ENCODE peak calls at places on chromosomes 11 and 22, in nine cellular contexts. One of them, this sample, is unnamed.

GRCh38 chr11:1943977-1944376 is 3.2 kb upstream of the MRPL23 start:
- DNase-seq in Peyer's patch: no peak
- DNase-seq in neural crest cell: peak; percentile 1
- DNase-seq in endothelial cell of umbilical vein: peak; percentile 24
- DNase-seq in GM23338: no peak
- DNase-seq in lower leg skin: no peak
- DNase-seq in H1: peak; percentile 42
- DNase-seq in thyroid gland: no peak
- DNase-seq in GM13977: no peak
- DNase-seq in this sample: peak; percentile 12

GRCh38 chr11:2108675-2109481 is 30.3 kb downstream of the IGF2 start:
- DNase-seq in Peyer's patch: no peak
- DNase-seq in neural crest cell: no peak
- DNase-seq in endothelial cell of umbilical vein: no peak
- DNase-seq in GM23338: no peak
- DNase-seq in lower leg skin: no peak
- DNase-seq in H1: no peak
- DNase-seq in thyroid gland: no peak
- DNase-seq in GM13977: no peak
- DNase-seq in this sample: no peak

GRCh38 chr11:31560842-31561476 is 51.4 kb downstream of the ELP4 start:
- DNase-seq in Peyer's patch: no peak
- DNase-seq in neural crest cell: no peak
- DNase-seq in endothelial cell of umbilical vein: no peak
- DNase-seq in GM23338: no peak
- DNase-seq in lower leg skin: no peak
- DNase-seq in H1: no peak
- DNase-seq in thyroid gland: no peak
- DNase-seq in GM13977: no peak
- DNase-seq in this sample: no peak

GRCh38 chr11:11989774-11990744 is 18.4 kb downstream of the DKK3 start:
- DNase-seq in Peyer's patch: no peak
- DNase-seq in neural crest cell: no peak
- DNase-seq in endothelial cell of umbilical vein: no peak
- DNase-seq in GM23338: no peak
- DNase-seq in lower leg skin: no peak
- DNase-seq in H1: no peak
- DNase-seq in thyroid gland: peak; percentile 60
- DNase-seq in GM13977: no peak
- DNase-seq in this sample: no peak

GRCh38 chr22:48658871-48659270 is 1168.8 kb downstream of the BRD1 start:
- DNase-seq in Peyer's patch: no peak
- DNase-seq in neural crest cell: no peak
- DNase-seq in endothelial cell of umbilical vein: no peak
- DNase-seq in GM23338: no peak
- DNase-seq in lower leg skin: no peak
- DNase-seq in H1: no peak
- DNase-seq in thyroid gland: no peak
- DNase-seq in GM13977: no peak
- DNase-seq in this sample: no peak

GRCh38 chr11:68369756-68370155 is 57.4 kb downstream of the LRP5 start:
- DNase-seq in Peyer's patch: no peak
- DNase-seq in neural crest cell: no peak
- DNase-seq in endothelial cell of umbilical vein: no peak
- DNase-seq in GM23338: no peak
- DNase-seq in lower leg skin: no peak
- DNase-seq in H1: no peak
- DNase-seq in thyroid gland: no peak
- DNase-seq in GM13977: no peak
- DNase-seq in this sample: no peak

GRCh38 chr22:23181763-23182288 is 1.5 kb downstream of the BCR start:
- DNase-seq in Peyer's patch: no peak
- DNase-seq in neural crest cell: no peak
- DNase-seq in endothelial cell of umbilical vein: peak; percentile 10
- DNase-seq in GM23338: peak; percentile 40
- DNase-seq in lower leg skin: no peak
- DNase-seq in H1: no peak
- DNase-seq in thyroid gland: no peak
- DNase-seq in GM13977: no peak
- DNase-seq in this sample: peak; percentile 35

GRCh38 chr11:9799901-9800300 is 136.0 kb downstream of the SWAP70 start:
- DNase-seq in Peyer's patch: no peak
- DNase-seq in neural crest cell: no peak
- DNase-seq in endothelial cell of umbilical vein: no peak
- DNase-seq in GM23338: no peak
- DNase-seq in lower leg skin: no peak
- DNase-seq in H1: no peak
- DNase-seq in thyroid gland: peak; percentile 29
- DNase-seq in GM13977: no peak
- DNase-seq in this sample: no peak

GRCh38 chr11:70620510-70621184 is 222.3 kb downstream of the CTTN start:
- DNase-seq in Peyer's patch: no peak
- DNase-seq in neural crest cell: no peak
- DNase-seq in endothelial cell of umbilical vein: no peak
- DNase-seq in GM23338: no peak
- DNase-seq in lower leg skin: no peak
- DNase-seq in H1: no peak
- DNase-seq in thyroid gland: no peak
- DNase-seq in GM13977: no peak
- DNase-seq in this sample: no peak

GRCh38 chr11:95147364-95147905 is 57.8 kb downstream of the ENDOD1 start:
- DNase-seq in Peyer's patch: no peak
- DNase-seq in neural crest cell: no peak
- DNase-seq in endothelial cell of umbilical vein: peak; percentile 89
- DNase-seq in GM23338: no peak
- DNase-seq in lower leg skin: peak; percentile 52
- DNase-seq in H1: no peak
- DNase-seq in thyroid gland: no peak
- DNase-seq in GM13977: no peak
- DNase-seq in this sample: no peak

GRCh38 chr11:3091846-3092602 is 34.8 kb upstream of the CARS1 start:
- DNase-seq in Peyer's patch: peak; percentile 53
- DNase-seq in neural crest cell: peak; percentile 59
- DNase-seq in endothelial cell of umbilical vein: peak; percentile 59
- DNase-seq in GM23338: peak; percentile 94
- DNase-seq in lower leg skin: no peak
- DNase-seq in H1: peak; percentile 98
- DNase-seq in thyroid gland: peak; percentile 72
- DNase-seq in GM13977: peak; percentile 93
- DNase-seq in this sample: peak; percentile 73

GRCh38 chr22:26648011-26648497 is 9.3 kb upstream of the MIAT start:
- DNase-seq in Peyer's patch: peak; percentile 38
- DNase-seq in neural crest cell: no peak
- DNase-seq in endothelial cell of umbilical vein: no peak
- DNase-seq in GM23338: peak; percentile 89
- DNase-seq in lower leg skin: no peak
- DNase-seq in H1: peak; percentile 74
- DNase-seq in thyroid gland: no peak
- DNase-seq in GM13977: no peak
- DNase-seq in this sample: no peak

GRCh38 chr11:120883404-120884135 is 140.3 kb upstream of the TBCEL start:
- DNase-seq in Peyer's patch: no peak
- DNase-seq in neural crest cell: no peak
- DNase-seq in endothelial cell of umbilical vein: peak; percentile 52
- DNase-seq in GM23338: no peak
- DNase-seq in lower leg skin: peak; percentile 19
- DNase-seq in H1: no peak
- DNase-seq in thyroid gland: peak; percentile 62
- DNase-seq in GM13977: no peak
- DNase-seq in this sample: no peak

GRCh38 chr11:78742430-78742829 is 167.8 kb upstream of the NARS2 start:
- DNase-seq in Peyer's patch: no peak
- DNase-seq in neural crest cell: no peak
- DNase-seq in endothelial cell of umbilical vein: no peak
- DNase-seq in GM23338: no peak
- DNase-seq in lower leg skin: peak; percentile 71
- DNase-seq in H1: no peak
- DNase-seq in thyroid gland: peak; percentile 97
- DNase-seq in GM13977: no peak
- DNase-seq in this sample: no peak

GRCh38 chr11:10208045-10208674 is 85.9 kb downstream of the SBF2 start:
- DNase-seq in Peyer's patch: no peak
- DNase-seq in neural crest cell: no peak
- DNase-seq in endothelial cell of umbilical vein: peak; percentile 73
- DNase-seq in GM23338: peak; percentile 83
- DNase-seq in lower leg skin: no peak
- DNase-seq in H1: no peak
- DNase-seq in thyroid gland: no peak
- DNase-seq in GM13977: peak; percentile 52
- DNase-seq in this sample: no peak

GRCh38 chr11:97989121-97989520 is 1031.6 kb upstream of the CNTN5 start:
- DNase-seq in Peyer's patch: no peak
- DNase-seq in neural crest cell: no peak
- DNase-seq in endothelial cell of umbilical vein: no peak
- DNase-seq in GM23338: no peak
- DNase-seq in lower leg skin: no peak
- DNase-seq in H1: no peak
- DNase-seq in thyroid gland: no peak
- DNase-seq in GM13977: no peak
- DNase-seq in this sample: no peak

GRCh38 chr11:134580635-134581025 is 168.6 kb upstream of the B3GAT1 start:
- DNase-seq in Peyer's patch: no peak
- DNase-seq in neural crest cell: no peak
- DNase-seq in endothelial cell of umbilical vein: no peak
- DNase-seq in GM23338: no peak
- DNase-seq in lower leg skin: no peak
- DNase-seq in H1: no peak
- DNase-seq in thyroid gland: peak; percentile 71
- DNase-seq in GM13977: no peak
- DNase-seq in this sample: no peak

GRCh38 chr11:22795914-22796313 is 33.7 kb downstream of the SVIP start:
- DNase-seq in Peyer's patch: no peak
- DNase-seq in neural crest cell: no peak
- DNase-seq in endothelial cell of umbilical vein: peak; percentile 17
- DNase-seq in GM23338: no peak
- DNase-seq in lower leg skin: no peak
- DNase-seq in H1: no peak
- DNase-seq in thyroid gland: no peak
- DNase-seq in GM13977: no peak
- DNase-seq in this sample: no peak

GRCh38 chr11:123544631-123545375 is 109.6 kb downstream of the SCN3B start:
- DNase-seq in Peyer's patch: no peak
- DNase-seq in neural crest cell: no peak
- DNase-seq in endothelial cell of umbilical vein: no peak
- DNase-seq in GM23338: no peak
- DNase-seq in lower leg skin: no peak
- DNase-seq in H1: no peak
- DNase-seq in thyroid gland: no peak
- DNase-seq in GM13977: no peak
- DNase-seq in this sample: no peak

GRCh38 chr11:114278342-114279065 is 17.7 kb upstream of the NNMT start:
- DNase-seq in Peyer's patch: no peak
- DNase-seq in neural crest cell: no peak
- DNase-seq in endothelial cell of umbilical vein: no peak
- DNase-seq in GM23338: no peak
- DNase-seq in lower leg skin: no peak
- DNase-seq in H1: peak; percentile 22
- DNase-seq in thyroid gland: no peak
- DNase-seq in GM13977: no peak
- DNase-seq in this sample: no peak

DNA sequence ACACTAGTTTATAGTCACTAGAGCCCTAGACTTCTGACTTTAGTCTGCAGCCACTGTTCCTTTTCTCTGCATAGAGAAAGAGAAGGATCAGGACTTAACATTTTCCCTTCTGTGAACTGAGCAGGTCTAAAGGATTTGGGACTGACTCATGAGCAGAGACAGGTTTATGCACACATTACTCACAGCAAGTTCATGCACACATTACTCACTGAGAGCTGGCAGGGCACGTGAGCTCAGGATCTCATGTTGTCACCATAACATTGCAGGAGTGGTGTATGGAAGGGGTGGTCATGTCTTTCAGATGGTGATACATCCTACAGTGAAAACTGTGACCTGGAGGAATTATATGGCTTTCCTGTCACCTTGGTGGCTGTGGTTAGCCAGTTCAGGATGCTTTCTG is 56.4 kb downstream of the CEP164 start:
- DNase-seq in Peyer's patch: no peak
- DNase-seq in neural crest cell: no peak
- DNase-seq in endothelial cell of umbilical vein: peak; percentile 36
- DNase-seq in GM23338: no peak
- DNase-seq in lower leg skin: no peak
- DNase-seq in H1: no peak
- DNase-seq in thyroid gland: no peak
- DNase-seq in GM13977: no peak
- DNase-seq in this sample: no peak
- TF ChIP-seq CTCF in Peyer's patch: no peak
- TF ChIP-seq CTCF in neural crest cell: no peak
- TF ChIP-seq CTCF in endothelial cell of umbilical vein: no peak
- TF ChIP-seq CTCF in GM23338: no peak
- TF ChIP-seq CTCF in lower leg skin: no peak
- TF ChIP-seq CTCF in H1: no peak
- TF ChIP-seq CTCF in thyroid gland: no peak
- TF ChIP-seq CTCF in GM13977: no peak
- TF ChIP-seq CTCF in this sample: no peak

DNA sequence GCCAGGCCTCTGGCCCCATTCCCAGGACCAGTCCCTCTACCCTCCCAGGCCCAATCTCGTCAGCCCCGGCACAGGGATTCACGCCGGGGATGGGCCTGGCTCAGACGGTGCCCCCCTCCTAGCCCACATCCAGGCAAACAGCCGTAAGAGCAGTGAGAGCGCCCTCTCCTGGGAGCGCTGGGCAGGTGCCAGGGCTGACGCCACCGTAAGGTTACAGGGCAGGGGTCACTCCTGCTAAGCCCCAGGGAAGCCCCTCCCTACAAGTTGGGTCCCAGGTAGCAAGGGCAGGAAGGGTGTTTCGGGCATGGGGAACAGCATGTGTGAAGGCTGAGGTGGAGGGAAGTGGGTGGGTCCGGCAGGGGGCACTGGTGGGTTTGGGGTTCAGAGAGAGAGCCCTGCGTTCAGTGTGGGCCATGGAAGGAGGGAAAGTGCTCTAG is 19.2 kb upstream of the PPARA start:
- DNase-seq in Peyer's patch: no peak
- DNase-seq in neural crest cell: no peak
- DNase-seq in endothelial cell of umbilical vein: no peak
- DNase-seq in GM23338: peak; percentile 89
- DNase-seq in lower leg skin: no peak
- DNase-seq in H1: peak; percentile 91
- DNase-seq in thyroid gland: no peak
- DNase-seq in GM13977: no peak
- DNase-seq in this sample: no peak
- TF ChIP-seq CTCF in Peyer's patch: peak; percentile 15
- TF ChIP-seq CTCF in neural crest cell: peak; percentile 48
- TF ChIP-seq CTCF in endothelial cell of umbilical vein: peak; percentile 46
- TF ChIP-seq CTCF in GM23338: peak; percentile 95
- TF ChIP-seq CTCF in lower leg skin: no peak
- TF ChIP-seq CTCF in H1: peak; percentile 91
- TF ChIP-seq CTCF in thyroid gland: no peak
- TF ChIP-seq CTCF in GM13977: peak; percentile 10
- TF ChIP-seq CTCF in this sample: no peak

GRCh38 chr22:42296381-42296853 is 26.0 kb upstream of the TCF20 start:
- DNase-seq in Peyer's patch: no peak
- DNase-seq in neural crest cell: no peak
- DNase-seq in endothelial cell of umbilical vein: no peak
- DNase-seq in GM23338: peak; percentile 66
- DNase-seq in lower leg skin: no peak
- DNase-seq in H1: no peak
- DNase-seq in thyroid gland: peak; percentile 83
- DNase-seq in GM13977: no peak
- DNase-seq in this sample: no peak
- TF ChIP-seq CTCF in Peyer's patch: no peak
- TF ChIP-seq CTCF in neural crest cell: no peak
- TF ChIP-seq CTCF in endothelial cell of umbilical vein: no peak
- TF ChIP-seq CTCF in GM23338: peak; percentile 45
- TF ChIP-seq CTCF in lower leg skin: no peak
- TF ChIP-seq CTCF in H1: peak; percentile 70
- TF ChIP-seq CTCF in thyroid gland: no peak
- TF ChIP-seq CTCF in GM13977: peak; percentile 13
- TF ChIP-seq CTCF in this sample: no peak

GRCh38 chr11:92211576-92212167 is 12.9 kb upstream of the FAT3 start:
- DNase-seq in Peyer's patch: no peak
- DNase-seq in neural crest cell: peak; percentile 26
- DNase-seq in endothelial cell of umbilical vein: no peak
- DNase-seq in GM23338: peak; percentile 63
- DNase-seq in lower leg skin: no peak
- DNase-seq in H1: no peak
- DNase-seq in thyroid gland: no peak
- DNase-seq in GM13977: no peak
- DNase-seq in this sample: no peak
- TF ChIP-seq CTCF in Peyer's patch: no peak
- TF ChIP-seq CTCF in neural crest cell: peak; percentile 56
- TF ChIP-seq CTCF in endothelial cell of umbilical vein: no peak
- TF ChIP-seq CTCF in GM23338: peak; percentile 47
- TF ChIP-seq CTCF in lower leg skin: no peak
- TF ChIP-seq CTCF in H1: peak; percentile 50
- TF ChIP-seq CTCF in thyroid gland: no peak
- TF ChIP-seq CTCF in GM13977: no peak
- TF ChIP-seq CTCF in this sample: no peak